ENCODE peak calls at places on chromosomes 2 and 18, in ten cellular contexts. Q, P, Y, F, Z, D, L, N, J and U are unnamed samples.

GRCh38 chr2:117812443-117812842 is 2.0 kb upstream of the DDX18 start:
- DNase-seq in Q (no peak), P (no peak), Y (no peak), F (no peak), Z (no peak), D (no peak), L (no peak), N (no peak), J (no peak), U (no peak)

GRCh38 chr2:68537872-68538271 is 70.5 kb downstream of the APLF start:
- DNase-seq in Q (no peak), P (no peak), Y (no peak), F (no peak), Z (no peak), D (no peak), L (no peak), N (no peak), J (no peak), U (no peak)

GRCh38 chr2:113236367-113237159 is 42.2 kb downstream of the PAX8 start:
- DNase-seq in Q (no peak), P (no peak), Y (peak; percentile 41), F (no peak), Z (no peak), D (no peak), L (no peak), N (no peak), J (no peak), U (no peak)

GRCh38 chr18:44969214-44969842 is 288.6 kb downstream of the SETBP1 start:
- DNase-seq in Q (peak; percentile 43), P (no peak), Y (no peak), F (no peak), Z (no peak), D (no peak), L (no peak), N (no peak), J (no peak), U (no peak)

GRCh38 chr2:77520981-77521380 is 1.2 kb downstream of the LRRTM4 start:
- DNase-seq in Q (no peak), P (no peak), Y (no peak), F (peak; percentile 25), Z (no peak), D (no peak), L (no peak), N (no peak), J (no peak), U (no peak)

GRCh38 chr2:10009811-10010781 is 33.3 kb upstream of the KLF11 start:
- DNase-seq in Q (peak; percentile 97), P (no peak), Y (no peak), F (no peak), Z (peak; percentile 72), D (peak; percentile 66), L (peak; percentile 96), N (peak; percentile 90), J (no peak), U (peak; percentile 90)

GRCh38 chr2:215660687-215661086 is 224.8 kb upstream of the FN1 start:
- DNase-seq in Q (no peak), P (no peak), Y (no peak), F (no peak), Z (no peak), D (peak; percentile 97), L (no peak), N (peak; percentile 35), J (no peak), U (no peak)

GRCh38 chr2:59502981-59503380 is 1050.5 kb downstream of the BCL11A start:
- DNase-seq in Q (no peak), P (no peak), Y (no peak), F (no peak), Z (no peak), D (no peak), L (no peak), N (no peak), J (no peak), U (no peak)

GRCh38 chr18:50051288-50051687 is 143.7 kb downstream of the MYO5B start:
- DNase-seq in Q (no peak), P (peak; percentile 33), Y (no peak), F (peak; percentile 43), Z (no peak), D (no peak), L (no peak), N (no peak), J (no peak), U (no peak)

GRCh38 chr2:65548571-65549261 is 116.3 kb upstream of the SPRED2 start:
- DNase-seq in Q (no peak), P (no peak), Y (no peak), F (no peak), Z (no peak), D (peak; percentile 33), L (no peak), N (no peak), J (no peak), U (no peak)

GRCh38 chr18:30705943-30706342 is 336.6 kb downstream of the DSC3 start:
- DNase-seq in Q (no peak), P (no peak), Y (no peak), F (no peak), Z (no peak), D (no peak), L (no peak), N (no peak), J (no peak), U (no peak)

GRCh38 chr2:174971868-174972781 is 33.1 kb downstream of the CHN1 start:
- DNase-seq in Q (no peak), P (peak; percentile 42), Y (peak; percentile 68), F (no peak), Z (no peak), D (peak; percentile 89), L (no peak), N (no peak), J (peak; percentile 25), U (no peak)

GRCh38 chr2:237195396-237196119 is 109.9 kb downstream of the COPS8 start:
- DNase-seq in Q (no peak), P (no peak), Y (no peak), F (no peak), Z (no peak), D (peak; percentile 41), L (no peak), N (no peak), J (no peak), U (no peak)

DNA sequence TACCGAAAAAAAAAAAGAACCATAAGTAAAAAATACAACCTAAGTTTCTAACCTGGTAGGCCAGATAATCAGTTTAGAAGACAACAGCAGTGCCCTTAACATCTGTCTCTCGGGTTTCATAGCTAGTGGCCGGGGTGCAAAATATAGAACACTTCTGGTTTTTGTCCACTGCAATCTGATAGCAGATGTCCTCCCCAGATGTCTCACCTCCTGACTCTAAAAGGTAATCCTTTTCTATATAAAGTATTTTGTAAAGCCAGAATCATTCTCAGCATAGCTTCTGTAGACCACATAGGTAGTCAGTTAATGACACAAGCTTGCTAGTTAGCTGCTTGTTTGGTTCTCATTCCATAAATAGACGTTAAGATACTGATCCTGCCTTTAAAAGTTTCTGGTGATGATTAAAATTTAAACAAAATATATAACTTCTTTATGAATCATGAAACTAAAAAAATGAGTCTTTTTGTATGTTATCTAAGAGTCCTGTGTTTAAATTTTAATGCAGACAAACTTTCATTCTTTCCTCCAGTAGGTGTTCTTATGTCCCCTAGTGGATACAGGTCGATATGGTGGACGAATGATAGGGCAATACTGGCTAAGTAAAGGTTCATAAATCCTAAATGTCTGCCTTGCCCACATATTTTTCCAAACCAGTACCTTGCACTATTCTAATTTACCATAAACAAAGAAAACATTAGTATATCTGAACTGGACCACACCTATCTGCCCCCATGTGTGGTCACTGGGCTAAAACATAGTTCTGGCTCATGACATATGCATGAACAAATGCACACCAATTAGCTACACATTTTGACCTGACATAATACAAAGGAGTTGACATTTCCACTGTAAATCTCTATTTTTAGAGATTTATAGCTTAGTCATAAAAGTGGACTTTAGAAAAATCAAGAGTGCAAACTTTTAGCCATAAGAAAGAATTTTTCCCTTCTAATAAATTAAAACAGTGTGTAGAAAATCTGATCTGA is 171.0 kb downstream of the SRBD1 start:
- DNase-seq in Q (no peak), P (no peak), Y (no peak), F (no peak), Z (no peak), D (no peak), L (no peak), N (no peak), J (peak; percentile 5), U (no peak)
- TF ChIP-seq CTCF in Q (no peak), P (peak; percentile 3), Y (peak; percentile 33), F (no peak), Z (no peak), D (peak; percentile 25), L (no peak), N (no peak), J (peak; percentile 34), U (no peak)

GRCh38 chr2:28399946-28400345 is 7.3 kb downstream of the FOSL2 start:
- DNase-seq in Q (no peak), P (no peak), Y (no peak), F (no peak), Z (no peak), D (no peak), L (no peak), N (peak; percentile 51), J (no peak), U (no peak)
- H3K27ac ChIP-seq in Q (peak overlapping the region; percentile 100), P (peak overlapping the region; percentile 100), Y (no peak overlapping the region), F (peak overlapping the region; percentile 36), Z (peak overlapping the region; percentile 10), D (no peak overlapping the region), L (no peak overlapping the region), N (peak overlapping the region; percentile 100), J (no peak overlapping the region), U (no peak overlapping the region)

DNA sequence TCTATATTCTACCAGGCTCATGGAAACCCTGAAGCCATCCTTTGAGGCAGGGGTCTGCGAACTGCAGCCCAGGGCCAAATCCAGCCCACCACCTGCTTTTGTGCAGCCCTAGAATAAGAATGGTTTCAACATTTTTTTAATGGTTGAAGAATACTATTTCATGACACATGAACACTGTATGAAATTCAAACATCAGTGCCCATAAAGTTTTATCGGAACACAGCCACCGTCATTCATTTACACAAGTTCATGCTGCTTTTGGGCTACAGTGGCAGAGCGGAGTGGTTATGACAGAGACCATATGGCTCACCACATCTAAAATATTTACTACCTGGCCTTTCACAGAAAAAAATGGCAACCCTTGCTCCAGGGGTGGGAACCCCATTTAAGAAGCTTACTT is 124.2 kb upstream of the EPAS1 start:
- DNase-seq in Q (no peak), P (no peak), Y (no peak), F (no peak), Z (no peak), D (no peak), L (no peak), N (no peak), J (no peak), U (no peak)
- H3K27me3 ChIP-seq in Q (no peaks in the 10 kb centered on the region), P (no peaks in the 10 kb centered on the region), Y (no peaks in the 10 kb centered on the region), F (no peaks in the 10 kb centered on the region), Z (no peaks in the 10 kb centered on the region), D (no peaks in the 10 kb centered on the region), L (no peaks in the 10 kb centered on the region), N (no peaks in the 10 kb centered on the region), J (no peaks in the 10 kb centered on the region), U (no peaks in the 10 kb centered on the region)

DNA sequence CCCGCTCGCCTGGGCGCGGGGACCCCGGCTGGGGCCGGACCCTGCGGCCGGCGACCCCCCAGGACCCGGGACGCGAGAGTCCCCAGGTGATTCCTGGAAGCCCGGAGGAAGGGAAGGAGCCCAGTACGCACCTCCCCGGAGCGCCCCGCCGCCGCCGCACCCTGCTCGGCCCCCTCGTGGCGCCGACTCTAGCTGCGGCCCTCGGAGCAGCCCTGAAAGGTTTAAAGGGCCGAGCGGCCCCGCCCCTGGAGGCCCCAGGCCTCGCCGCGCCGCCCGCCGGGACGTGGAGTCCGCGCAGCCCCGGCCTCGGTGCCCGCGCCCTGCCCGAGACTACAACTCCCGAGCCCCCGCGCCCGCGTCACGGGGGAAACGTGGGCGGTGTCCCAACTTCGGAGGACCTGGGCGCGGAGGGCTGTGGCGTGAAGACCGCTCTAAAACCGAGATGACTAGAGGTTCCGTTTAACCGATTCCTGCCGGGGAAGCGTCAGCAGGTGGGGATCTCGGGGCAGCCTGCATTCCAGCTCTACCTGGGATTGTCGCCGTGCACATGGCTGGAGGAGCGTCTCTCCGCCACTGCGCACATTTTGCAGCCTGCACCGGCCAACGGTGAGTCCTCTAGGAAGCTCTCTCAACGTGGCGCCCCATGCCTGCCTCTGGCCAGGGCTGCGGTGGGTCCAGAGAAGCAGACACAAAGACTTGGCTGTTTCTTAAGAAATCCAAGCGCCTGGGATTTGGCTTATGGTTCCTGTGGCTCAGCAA is at the start of gene TMEM150A:
- DNase-seq in Q (peak; percentile 96), P (peak; percentile 97), Y (peak; percentile 67), F (peak; percentile 96), Z (peak; percentile 98), D (peak; percentile 66), L (peak; percentile 95), N (peak; percentile 98), J (no peak), U (peak; percentile 95)
- TF ChIP-seq CTCF in Q (peak; percentile 53), P (no peak), Y (no peak), F (peak; percentile 45), Z (peak; percentile 58), D (no peak), L (peak; percentile 39), N (peak; percentile 48), J (no peak), U (peak; percentile 68)